ENCODE peak calls at places on chromosomes 7 and 10, in eight cellular contexts. One of them, this sample, is unnamed. For H3K4me1, the result is how much of the 10 kb centered on the place peaks cover.

GRCh38 chr7:26156454-26157365 is 4.7 kb downstream of the NFE2L3 start:
- DNase-seq in transverse colon: peak
- DNase-seq in HCT116: peak
- DNase-seq in SK-N-SH: no peak
- DNase-seq in prostate gland: no peak
- DNase-seq in GM23338: no peak
- DNase-seq in spleen: no peak
- DNase-seq in vagina: no peak
- DNase-seq in this sample: no peak

GRCh38 chr10:26557641-26558014 is 119.5 kb downstream of the APBB1IP start:
- DNase-seq in transverse colon: no peak
- DNase-seq in HCT116: no peak
- DNase-seq in SK-N-SH: no peak
- DNase-seq in prostate gland: no peak
- DNase-seq in GM23338: no peak
- DNase-seq in spleen: no peak
- DNase-seq in vagina: no peak
- DNase-seq in this sample: no peak

GRCh38 chr7:122676466-122676865 is 22.5 kb downstream of the RNF133 start:
- DNase-seq in transverse colon: no peak
- DNase-seq in HCT116: no peak
- DNase-seq in SK-N-SH: no peak
- DNase-seq in prostate gland: no peak
- DNase-seq in GM23338: no peak
- DNase-seq in spleen: no peak
- DNase-seq in vagina: no peak
- DNase-seq in this sample: no peak

GRCh38 chr10:73810735-73811465 is 498 bp downstream of the NDST2 start:
- DNase-seq in transverse colon: peak
- DNase-seq in HCT116: no peak
- DNase-seq in SK-N-SH: no peak
- DNase-seq in prostate gland: no peak
- DNase-seq in GM23338: peak
- DNase-seq in spleen: peak
- DNase-seq in vagina: no peak
- DNase-seq in this sample: no peak

GRCh38 chr7:95478139-95479037 is 7.4 kb upstream of the ASB4 start:
- DNase-seq in transverse colon: peak
- DNase-seq in HCT116: no peak
- DNase-seq in SK-N-SH: no peak
- DNase-seq in prostate gland: no peak
- DNase-seq in GM23338: peak
- DNase-seq in spleen: no peak
- DNase-seq in vagina: no peak
- DNase-seq in this sample: no peak

GRCh38 chr7:123011766-123012369 is 16.4 kb upstream of the TAS2R16 start:
- DNase-seq in transverse colon: no peak
- DNase-seq in HCT116: no peak
- DNase-seq in SK-N-SH: no peak
- DNase-seq in prostate gland: no peak
- DNase-seq in GM23338: no peak
- DNase-seq in spleen: no peak
- DNase-seq in vagina: no peak
- DNase-seq in this sample: no peak

GRCh38 chr7:107857541-107857912 is 33.5 kb upstream of the DLD start:
- DNase-seq in transverse colon: no peak
- DNase-seq in HCT116: no peak
- DNase-seq in SK-N-SH: no peak
- DNase-seq in prostate gland: no peak
- DNase-seq in GM23338: no peak
- DNase-seq in spleen: no peak
- DNase-seq in vagina: no peak
- DNase-seq in this sample: no peak

GRCh38 chr7:98935811-98936210 is 57.5 kb downstream of the TRRAP start:
- DNase-seq in transverse colon: no peak
- DNase-seq in HCT116: no peak
- DNase-seq in SK-N-SH: no peak
- DNase-seq in prostate gland: no peak
- DNase-seq in GM23338: no peak
- DNase-seq in spleen: no peak
- DNase-seq in vagina: no peak
- DNase-seq in this sample: no peak

GRCh38 chr7:2272031-2272430 is 30.0 kb downstream of the NUDT1 start:
- DNase-seq in transverse colon: no peak
- DNase-seq in HCT116: no peak
- DNase-seq in SK-N-SH: peak
- DNase-seq in prostate gland: no peak
- DNase-seq in GM23338: no peak
- DNase-seq in spleen: no peak
- DNase-seq in vagina: no peak
- DNase-seq in this sample: no peak

GRCh38 chr10:114223066-114223465 is 16.0 kb upstream of the VWA2 start:
- DNase-seq in transverse colon: no peak
- DNase-seq in HCT116: no peak
- DNase-seq in SK-N-SH: no peak
- DNase-seq in prostate gland: no peak
- DNase-seq in GM23338: no peak
- DNase-seq in spleen: no peak
- DNase-seq in vagina: no peak
- DNase-seq in this sample: no peak

GRCh38 chr7:29843106-29843505 is 36.8 kb downstream of the WIPF3 start:
- DNase-seq in transverse colon: no peak
- DNase-seq in HCT116: no peak
- DNase-seq in SK-N-SH: no peak
- DNase-seq in prostate gland: no peak
- DNase-seq in GM23338: no peak
- DNase-seq in spleen: no peak
- DNase-seq in vagina: no peak
- DNase-seq in this sample: no peak

GRCh38 chr7:84232653-84233052 is 38.1 kb upstream of the SEMA3A start:
- DNase-seq in transverse colon: no peak
- DNase-seq in HCT116: no peak
- DNase-seq in SK-N-SH: no peak
- DNase-seq in prostate gland: no peak
- DNase-seq in GM23338: peak
- DNase-seq in spleen: no peak
- DNase-seq in vagina: no peak
- DNase-seq in this sample: no peak

GRCh38 chr10:17609523-17610079 is 7.6 kb downstream of the HACD1 start:
- DNase-seq in transverse colon: no peak
- DNase-seq in HCT116: no peak
- DNase-seq in SK-N-SH: no peak
- DNase-seq in prostate gland: no peak
- DNase-seq in GM23338: no peak
- DNase-seq in spleen: no peak
- DNase-seq in vagina: no peak
- DNase-seq in this sample: no peak
- H3K4me1 ChIP-seq in transverse colon: under half
- H3K4me1 ChIP-seq in HCT116: under half
- H3K4me1 ChIP-seq in SK-N-SH: under half
- H3K4me1 ChIP-seq in prostate gland: under half
- H3K4me1 ChIP-seq in GM23338: under half
- H3K4me1 ChIP-seq in spleen: under half
- H3K4me1 ChIP-seq in vagina: under half
- H3K4me1 ChIP-seq in this sample: under half

GRCh38 chr7:97013025-97013424 is 7.7 kb downstream of the DLX6 start:
- DNase-seq in transverse colon: no peak
- DNase-seq in HCT116: no peak
- DNase-seq in SK-N-SH: no peak
- DNase-seq in prostate gland: no peak
- DNase-seq in GM23338: peak
- DNase-seq in spleen: no peak
- DNase-seq in vagina: peak
- DNase-seq in this sample: no peak
- TF ChIP-seq POLR2AphosphoS5 in transverse colon: no peak
- TF ChIP-seq POLR2AphosphoS5 in HCT116: no peak
- TF ChIP-seq POLR2AphosphoS5 in SK-N-SH: no peak
- TF ChIP-seq POLR2AphosphoS5 in prostate gland: no peak
- TF ChIP-seq POLR2AphosphoS5 in GM23338: peak
- TF ChIP-seq POLR2AphosphoS5 in spleen: no peak
- TF ChIP-seq POLR2AphosphoS5 in vagina: no peak
- TF ChIP-seq POLR2AphosphoS5 in this sample: no peak

DNA sequence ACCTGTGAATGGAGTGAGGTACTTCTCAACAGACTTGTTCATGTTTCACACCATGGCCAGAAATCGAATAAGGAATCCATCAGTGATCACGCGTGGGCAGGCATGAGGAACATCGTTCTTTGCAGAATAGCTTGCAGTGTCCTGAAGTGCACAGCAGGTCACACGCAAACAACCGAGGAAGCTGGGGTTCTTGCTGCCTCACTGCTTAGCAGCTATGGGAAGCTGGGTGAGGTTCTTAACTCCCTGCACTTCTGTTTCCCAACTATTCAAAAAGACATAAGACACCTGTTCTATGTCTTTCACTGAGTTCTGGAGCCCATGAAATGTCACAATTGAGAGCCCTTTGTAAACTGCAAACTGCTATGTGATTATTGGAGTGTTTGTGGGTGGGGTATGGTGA is 253.4 kb downstream of the KIAA1217 start:
- DNase-seq in transverse colon: no peak
- DNase-seq in HCT116: no peak
- DNase-seq in SK-N-SH: no peak
- DNase-seq in prostate gland: no peak
- DNase-seq in GM23338: no peak
- DNase-seq in spleen: no peak
- DNase-seq in vagina: no peak
- DNase-seq in this sample: no peak
- H3K4me1 ChIP-seq in transverse colon: under half
- H3K4me1 ChIP-seq in HCT116: under half
- H3K4me1 ChIP-seq in SK-N-SH: under half
- H3K4me1 ChIP-seq in prostate gland: under half
- H3K4me1 ChIP-seq in GM23338: under half
- H3K4me1 ChIP-seq in spleen: under half
- H3K4me1 ChIP-seq in vagina: half or more
- H3K4me1 ChIP-seq in this sample: under half

DNA sequence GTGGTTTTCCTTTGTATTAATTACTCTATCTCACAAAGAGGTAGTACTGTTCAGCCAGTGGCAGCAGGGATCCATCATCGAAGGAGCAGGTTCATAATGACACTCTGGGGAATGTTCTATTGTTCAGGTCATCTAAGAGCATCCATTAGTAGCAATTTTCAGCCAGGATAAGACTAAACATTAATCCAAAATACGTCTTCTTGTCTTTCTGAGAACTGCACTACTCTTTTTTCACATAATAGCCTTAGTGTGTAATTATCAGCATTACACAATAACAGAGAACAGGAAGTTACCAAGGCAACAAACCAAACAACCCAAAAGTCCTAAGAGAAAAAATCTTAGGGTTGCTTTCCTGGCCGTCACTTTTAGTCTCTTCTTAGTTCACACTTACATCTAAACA is 259.5 kb upstream of the VWC2 start:
- DNase-seq in transverse colon: no peak
- DNase-seq in HCT116: no peak
- DNase-seq in SK-N-SH: no peak
- DNase-seq in prostate gland: no peak
- DNase-seq in GM23338: no peak
- DNase-seq in spleen: no peak
- DNase-seq in vagina: no peak
- DNase-seq in this sample: no peak
- TF ChIP-seq POLR2AphosphoS5 in transverse colon: no peak
- TF ChIP-seq POLR2AphosphoS5 in HCT116: no peak
- TF ChIP-seq POLR2AphosphoS5 in SK-N-SH: no peak
- TF ChIP-seq POLR2AphosphoS5 in prostate gland: no peak
- TF ChIP-seq POLR2AphosphoS5 in GM23338: no peak
- TF ChIP-seq POLR2AphosphoS5 in spleen: no peak
- TF ChIP-seq POLR2AphosphoS5 in vagina: no peak
- TF ChIP-seq POLR2AphosphoS5 in this sample: no peak

GRCh38 chr7:7707756-7708310 is 10.6 kb downstream of the RPA3 start:
- DNase-seq in transverse colon: no peak
- DNase-seq in HCT116: no peak
- DNase-seq in SK-N-SH: no peak
- DNase-seq in prostate gland: no peak
- DNase-seq in GM23338: peak
- DNase-seq in spleen: no peak
- DNase-seq in vagina: no peak
- DNase-seq in this sample: no peak
- H3K4me1 ChIP-seq in transverse colon: under half
- H3K4me1 ChIP-seq in HCT116: under half
- H3K4me1 ChIP-seq in SK-N-SH: under half
- H3K4me1 ChIP-seq in prostate gland: under half
- H3K4me1 ChIP-seq in GM23338: under half
- H3K4me1 ChIP-seq in spleen: under half
- H3K4me1 ChIP-seq in vagina: under half
- H3K4me1 ChIP-seq in this sample: under half

DNA sequence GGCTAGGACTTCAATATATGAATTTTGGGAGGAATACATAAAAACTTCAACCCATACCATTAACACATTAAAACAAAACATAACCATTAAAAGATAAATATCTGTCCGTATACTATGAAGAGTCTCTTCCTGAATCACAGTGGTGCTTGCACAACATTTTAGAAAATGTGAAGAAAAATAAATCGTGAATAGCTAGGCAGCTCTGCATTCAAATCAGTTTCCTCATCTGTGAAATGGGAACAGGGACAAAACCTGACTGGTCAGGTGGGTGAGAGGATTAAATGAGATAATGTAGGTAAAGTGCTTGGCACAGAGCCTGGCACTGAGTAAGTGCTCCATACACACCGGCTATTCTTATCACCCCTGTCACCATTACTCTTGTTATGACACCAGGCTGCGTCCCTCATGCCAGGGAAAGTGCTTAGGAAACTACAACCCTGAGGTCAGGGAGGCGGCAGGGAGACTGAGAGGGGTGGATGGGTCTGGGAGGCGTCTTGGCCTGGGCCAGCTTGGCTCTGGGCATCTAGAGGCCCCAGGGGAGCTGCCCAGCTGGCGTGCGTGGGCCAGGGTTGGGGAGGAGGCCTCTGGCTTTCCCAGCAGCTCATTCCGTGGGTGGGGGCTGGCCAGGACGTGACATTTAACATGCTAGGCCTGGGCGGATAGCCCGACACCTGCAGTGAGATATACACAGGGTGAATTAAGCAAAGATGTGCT is 78.3 kb downstream of the SH3PXD2A start:
- DNase-seq in transverse colon: no peak
- DNase-seq in HCT116: no peak
- DNase-seq in SK-N-SH: peak
- DNase-seq in prostate gland: no peak
- DNase-seq in GM23338: no peak
- DNase-seq in spleen: no peak
- DNase-seq in vagina: no peak
- DNase-seq in this sample: no peak
- TF ChIP-seq POLR2AphosphoS5 in transverse colon: no peak
- TF ChIP-seq POLR2AphosphoS5 in HCT116: no peak
- TF ChIP-seq POLR2AphosphoS5 in SK-N-SH: no peak
- TF ChIP-seq POLR2AphosphoS5 in prostate gland: no peak
- TF ChIP-seq POLR2AphosphoS5 in GM23338: no peak
- TF ChIP-seq POLR2AphosphoS5 in spleen: no peak
- TF ChIP-seq POLR2AphosphoS5 in vagina: no peak
- TF ChIP-seq POLR2AphosphoS5 in this sample: peak